ENCODE peak calls at places on chromosomes 4 and X, in four cellular contexts. D, F, E and I are unnamed samples.

GRCh38 chrX:25300994-25301393 is 285.2 kb upstream of the ARX start:
- DNase-seq in D (no peak), F (no peak), E (no peak), I (no peak)

GRCh38 chr4:4395849-4396627 is 9.1 kb downstream of the NSG1 start:
- DNase-seq in D (peak), F (no peak), E (no peak), I (no peak)

GRCh38 chr4:164012396-164013027 is 518.0 kb downstream of the TMA16 start:
- DNase-seq in D (no peak), F (no peak), E (peak), I (peak)

GRCh38 chrX:20980426-20980825 is 393.8 kb upstream of the CNKSR2 start:
- DNase-seq in D (no peak), F (no peak), E (no peak), I (no peak)

GRCh38 chr4:56728512-56728911 is 47.4 kb upstream of the HOPX start:
- DNase-seq in D (no peak), F (no peak), E (no peak), I (no peak)

GRCh38 chr4:64271601-64272081 is 137.6 kb downstream of the TECRL start:
- DNase-seq in D (peak), F (no peak), E (no peak), I (no peak)

GRCh38 chr4:101348367-101348827 is 1.1 kb upstream of the PPP3CA start:
- DNase-seq in D (no peak), F (no peak), E (no peak), I (no peak)

GRCh38 chr4:168200685-168201084 is 108.3 kb downstream of the ANXA10 start:
- DNase-seq in D (no peak), F (no peak), E (no peak), I (no peak)

GRCh38 chr4:26084414-26084813 is 170.4 kb downstream of the SMIM20 start:
- DNase-seq in D (no peak), F (no peak), E (no peak), I (no peak)

GRCh38 chr4:25712611-25713010 is 57.0 kb downstream of the SLC34A2 start:
- DNase-seq in D (no peak), F (no peak), E (no peak), I (no peak)

GRCh38 chr4:184792950-184793555 is 32.7 kb downstream of the ACSL1 start:
- DNase-seq in D (no peak), F (no peak), E (no peak), I (peak)

GRCh38 chr4:138226351-138226750 is 15.8 kb downstream of the SLC7A11 start:
- DNase-seq in D (no peak), F (no peak), E (no peak), I (no peak)

GRCh38 chrX:150361777-150362351 is 1.3 kb upstream of the MAMLD1 start:
- DNase-seq in D (peak), F (no peak), E (no peak), I (no peak)

GRCh38 chr4:26140150-26140898 is 180.5 kb upstream of the RBPJ start:
- DNase-seq in D (no peak), F (no peak), E (no peak), I (no peak)

GRCh38 chr4:61555789-61556188 is 355.7 kb downstream of the ADGRL3 start:
- DNase-seq in D (no peak), F (no peak), E (no peak), I (no peak)

GRCh38 chr4:114180481-114180880 is 201.0 kb upstream of the ARSJ start:
- DNase-seq in D (no peak), F (no peak), E (no peak), I (peak)

GRCh38 chrX:99172958-99173357 is 1237.1 kb downstream of the PCDH19 start:
- DNase-seq in D (no peak), F (no peak), E (no peak), I (no peak)

GRCh38 chrX:50125480-50125879 is 75.3 kb downstream of the AKAP4 start:
- DNase-seq in D (no peak), F (no peak), E (no peak), I (no peak)

GRCh38 chrX:40880712-40881111 is 145.4 kb upstream of the MED14 start:
- DNase-seq in D (no peak), F (no peak), E (no peak), I (no peak)

GRCh38 chrX:16671005-16671404 is 21.0 kb downstream of the S100G start:
- DNase-seq in D (no peak), F (no peak), E (no peak), I (peak)

GRCh38 chr4:8225704-8226443 is 26.8 kb downstream of the SH3TC1 start:
- DNase-seq in D (no peak), F (no peak), E (no peak), I (no peak)